ENCODE peak calls at places on chromosomes 11 and 22, in four cellular contexts. V is GM12878, Z is HepG2, H is K562. G is an unnamed sample.

GRCh38 chr22:50610041-50610451 is 9.5 kb downstream of the MAPK8IP2 start:
- DNase-seq in V (no peak), Z (no peak), H (no peak), G (no peak)

GRCh38 chr11:121437018-121437685 is 15.0 kb upstream of the SORL1 start:
- DNase-seq in V (no peak), Z (no peak), H (no peak), G (no peak)

GRCh38 chr11:17718510-17718962 is 835 bp upstream of the MYOD1 start:
- DNase-seq in V (no peak), Z (no peak), H (no peak), G (no peak)

GRCh38 chr11:112408551-112408950 is 147.9 kb upstream of the PLET1 start:
- DNase-seq in V (no peak), Z (no peak), H (no peak), G (peak)

GRCh38 chr11:11946180-11946579 is 62.2 kb downstream of the DKK3 start:
- DNase-seq in V (no peak), Z (no peak), H (no peak), G (no peak)

GRCh38 chr11:12029738-12030363 is 21.4 kb upstream of the DKK3 start:
- DNase-seq in V (no peak), Z (peak), H (no peak), G (no peak)

GRCh38 chr11:77351281-77351905 is 49.9 kb upstream of the GDPD4 start:
- DNase-seq in V (no peak), Z (no peak), H (no peak), G (no peak)

GRCh38 chr22:37575490-37576003 is 4.3 kb downstream of the LGALS2 start:
- DNase-seq in V (no peak), Z (no peak), H (no peak), G (no peak)

GRCh38 chr11:62539238-62539925 is 7.2 kb downstream of the AHNAK start:
- DNase-seq in V (no peak), Z (no peak), H (no peak), G (no peak)

GRCh38 chr11:116336540-116336939 is 436.2 kb downstream of the BUD13 start:
- DNase-seq in V (no peak), Z (no peak), H (no peak), G (no peak)

GRCh38 chr11:101127348-101127698 is 2.3 kb downstream of the PGR start:
- DNase-seq in V (no peak), Z (no peak), H (peak), G (peak)

GRCh38 chr11:101128571-101129202 is 926 bp downstream of the PGR start:
- DNase-seq in V (no peak), Z (no peak), H (peak), G (peak)

GRCh38 chr11:101127699-101128570 is 1.7 kb downstream of the PGR start:
- DNase-seq in V (no peak), Z (no peak), H (peak), G (peak)

GRCh38 chr11:101126551-101127347 is 2.9 kb downstream of the PGR start:
- DNase-seq in V (no peak), Z (no peak), H (peak), G (peak)

DNA sequence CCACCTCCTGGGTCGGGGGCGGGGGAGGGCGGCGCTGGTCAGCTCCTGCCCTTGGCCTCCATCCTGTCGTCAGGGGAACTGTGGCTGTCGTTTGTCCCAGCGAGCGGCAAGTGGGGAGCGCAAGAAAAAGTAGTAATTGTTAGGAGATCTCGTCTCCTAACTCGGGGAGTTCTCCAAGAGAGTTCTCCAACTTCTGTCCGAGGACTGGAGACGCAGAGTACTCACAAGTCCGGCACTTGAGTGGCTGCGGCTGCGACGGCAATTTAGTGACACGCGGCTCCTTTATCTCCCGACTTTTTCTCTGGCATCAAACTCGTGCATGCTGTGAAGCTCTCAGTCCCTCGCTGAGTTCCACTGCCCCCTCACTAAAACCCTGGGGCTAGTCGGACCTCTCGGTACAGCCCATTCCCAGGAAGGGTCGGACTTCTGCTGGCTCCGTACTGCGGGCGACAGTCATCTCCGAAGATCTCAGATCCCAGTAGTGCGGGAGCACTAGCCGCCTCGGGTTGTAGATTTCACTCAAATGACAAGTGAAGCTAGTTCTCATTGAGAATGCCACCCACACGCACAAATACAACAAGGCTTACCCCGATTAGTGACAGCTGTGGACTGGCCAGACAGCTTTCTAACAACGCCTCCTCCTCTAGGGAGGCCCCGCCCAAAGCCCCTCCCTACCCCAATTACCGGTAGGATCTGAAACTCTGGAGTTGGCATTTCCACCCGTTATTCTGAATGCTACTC is at the start of gene PGR:
- DNase-seq in V (no peak), Z (no peak), H (peak), G (peak)
- TF ChIP-seq TCF7 in V (no peak), Z (no peak), H (no peak), G (no peak)

DNA sequence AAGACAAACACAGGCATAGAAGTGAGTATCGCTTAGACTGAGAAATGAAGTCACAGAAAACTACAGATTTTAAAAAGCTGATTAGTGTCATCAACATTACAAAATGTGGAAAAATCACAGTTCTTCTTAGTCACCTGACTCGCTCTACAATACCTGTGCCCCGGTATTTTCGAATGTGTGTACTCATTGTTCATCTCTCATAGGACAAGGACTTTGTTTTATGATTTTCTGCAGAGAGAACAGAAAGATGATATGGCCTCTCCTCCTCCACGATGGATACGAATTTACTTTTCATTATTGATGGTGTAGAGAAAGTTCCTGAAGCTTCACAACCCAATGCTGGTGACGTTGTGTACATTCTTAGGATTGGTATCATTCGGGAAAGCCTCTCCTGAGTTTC is 29.4 kb upstream of the GAL start:
- DNase-seq in V (no peak), Z (no peak), H (no peak), G (no peak)
- TF ChIP-seq TCF7 in V (no peak), Z (no peak), H (no peak), G (no peak)

GRCh38 chr11:129842138-129842537 is 26.5 kb downstream of the TMEM45B start:
- DNase-seq in V (no peak), Z (no peak), H (no peak), G (no peak)

GRCh38 chr11:129836979-129837378 is 21.3 kb downstream of the TMEM45B start:
- DNase-seq in V (no peak), Z (no peak), H (no peak), G (no peak)

DNA sequence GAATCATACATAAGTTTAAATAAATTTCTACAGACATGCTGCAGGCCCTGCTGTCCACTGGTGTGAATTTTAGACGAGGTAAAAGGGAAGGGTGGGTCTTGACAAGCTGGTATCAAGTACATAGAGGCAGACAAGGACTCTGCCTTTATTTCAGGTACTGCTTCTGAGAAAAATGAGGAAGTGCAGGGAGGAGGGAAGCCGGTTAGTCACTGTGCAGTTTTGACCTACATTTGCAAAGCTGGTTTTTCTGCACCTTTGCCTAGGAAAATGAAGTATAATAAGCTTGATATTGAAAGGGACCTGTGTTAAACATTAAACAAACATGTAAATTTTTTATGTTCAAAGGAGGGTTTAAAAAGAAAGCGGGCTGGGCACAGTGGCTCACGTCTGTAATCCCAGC is 24.6 kb downstream of the TMEM45B start:
- DNase-seq in V (no peak), Z (no peak), H (no peak), G (no peak)
- TF ChIP-seq TCF7 in V (no peak), Z (no peak), H (no peak), G (no peak)

GRCh38 chr11:72309074-72309598 is 65.2 kb upstream of the PHOX2A start:
- DNase-seq in V (no peak), Z (no peak), H (no peak), G (no peak)
- TF ChIP-seq TCF7 in V (no peak), Z (no peak), H (no peak), G (no peak)

GRCh38 chr11:118973985-118974384 is 2.4 kb downstream of the FOXR1 start:
- DNase-seq in V (no peak), Z (no peak), H (no peak), G (no peak)

GRCh38 chr11:118980191-118980881 is 8.8 kb downstream of the FOXR1 start:
- DNase-seq in V (no peak), Z (no peak), H (peak), G (peak)

GRCh38 chr11:118971646-118972045 is at the start of gene FOXR1:
- DNase-seq in V (no peak), Z (no peak), H (no peak), G (no peak)

GRCh38 chr11:118979434-118979833 is 7.9 kb downstream of the FOXR1 start:
- DNase-seq in V (no peak), Z (no peak), H (peak), G (peak)

GRCh38 chr11:118975771-118976709 is 4.5 kb downstream of the FOXR1 start:
- DNase-seq in V (no peak), Z (no peak), H (peak), G (no peak)
- TF ChIP-seq TCF7 in V (no peak), Z (no peak), H (no peak), G (no peak)

G was measured in WTC11.